ENCODE peak calls at places on chromosome 2, in nine cellular contexts. H is stomach; X is MV-4-11; K is DMS 273 treated with DMSO at 0.1 percent for 48 hours; C is HT1080; U is AG10803; Y is activated naive CD4-positive, alpha-beta T cell treated with anti-CD3 and anti-CD28 coated beads, Interleukin-2, amount 50 U/mL, for 16 hours; W is Kasumi-1; J is A172. D is an unnamed sample.

GRCh38 chr2:181309576-181309975 is 147.6 kb upstream of the ITGA4 start:
- DNase-seq in H (no peak), X (peak), K (no peak), C (no peak), U (no peak), Y (no peak), W (peak), J (no peak), D (no peak)

GRCh38 chr2:181022652-181023051 is 42.2 kb downstream of the UBE2E3 start:
- DNase-seq in H (no peak), X (no peak), K (no peak), C (no peak), U (no peak), Y (no peak), W (no peak), J (no peak), D (no peak)

GRCh38 chr2:126932966-126933555 is 34.4 kb downstream of the TEX51 start:
- DNase-seq in H (no peak), X (no peak), K (peak), C (no peak), U (no peak), Y (no peak), W (no peak), J (no peak), D (peak)

GRCh38 chr2:160510617-160511016 is 17.0 kb upstream of the RBMS1 start:
- DNase-seq in H (no peak), X (no peak), K (no peak), C (no peak), U (peak), Y (no peak), W (no peak), J (no peak), D (no peak)

GRCh38 chr2:207746131-207746530 is 23.6 kb downstream of the FZD5 start:
- DNase-seq in H (peak), X (peak), K (peak), C (peak), U (peak), Y (peak), W (peak), J (peak), D (peak)

GRCh38 chr2:73069041-73069854 is 2.3 kb downstream of the SFXN5 start:
- DNase-seq in H (no peak), X (no peak), K (no peak), C (no peak), U (no peak), Y (no peak), W (no peak), J (no peak), D (no peak)

GRCh38 chr2:68279691-68280090 is 27.4 kb upstream of the PPP3R1 start:
- DNase-seq in H (no peak), X (no peak), K (no peak), C (no peak), U (no peak), Y (no peak), W (no peak), J (no peak), D (no peak)

GRCh38 chr2:106197878-106198277 is 3.8 kb upstream of the UXS1 start:
- DNase-seq in H (no peak), X (peak), K (no peak), C (peak), U (peak), Y (no peak), W (no peak), J (peak), D (no peak)

GRCh38 chr2:61793389-61793836 is 60.4 kb downstream of the FAM161A start:
- DNase-seq in H (peak), X (peak), K (no peak), C (peak), U (peak), Y (peak), W (peak), J (peak), D (peak)

GRCh38 chr2:102235491-102235890 is 48.7 kb downstream of the IL1RL2 start:
- DNase-seq in H (no peak), X (peak), K (no peak), C (no peak), U (no peak), Y (no peak), W (peak), J (peak), D (peak)

GRCh38 chr2:181741756-181742155 is 61.4 kb upstream of the NEUROD1 start:
- DNase-seq in H (no peak), X (no peak), K (no peak), C (peak), U (peak), Y (no peak), W (no peak), J (peak), D (no peak)

GRCh38 chr2:189751080-189751658 is 11.4 kb downstream of the OSGEPL1 start:
- DNase-seq in H (peak), X (peak), K (no peak), C (peak), U (peak), Y (peak), W (peak), J (peak), D (peak)

GRCh38 chr2:173741715-173742114 is 223.5 kb downstream of the SP3 start:
- DNase-seq in H (no peak), X (no peak), K (no peak), C (no peak), U (no peak), Y (no peak), W (no peak), J (no peak), D (no peak)

D was measured in GM23338.